ENCODE peak calls at places on chromosomes 1 and 21, in nine cellular contexts. S is AG10803, T is uterus, C is tibial artery, G is brain microvascular endothelial cell, J is left ventricle myocardium inferior, F is upper lobe of left lung, D is astrocyte, Q is skeletal muscle cell. N is an unnamed sample.

GRCh38 chr1:234533975-234534876 is 55.2 kb upstream of the TARBP1 start:
- DNase-seq in S (peak), T (peak), C (peak), G (peak), J (peak), F (peak), D (peak), Q (peak), N (peak)

GRCh38 chr1:86277909-86278308 is 118.2 kb downstream of the ODF2L start:
- DNase-seq in S (no peak), T (no peak), C (no peak), G (no peak), J (no peak), F (no peak), D (no peak), Q (no peak), N (no peak)

GRCh38 chr1:28518745-28519341 is 13.0 kb downstream of the RCC1 start:
- DNase-seq in S (no peak), T (no peak), C (no peak), G (no peak), J (no peak), F (no peak), D (no peak), Q (no peak), N (no peak)

GRCh38 chr21:23699402-23699801 is 1907.9 kb downstream of the MRPL39 start:
- DNase-seq in S (no peak), T (no peak), C (no peak), G (no peak), J (no peak), F (no peak), D (no peak), Q (no peak), N (no peak)

GRCh38 chr21:44511219-44511937 is 28.6 kb downstream of the KRTAP10-1 start:
- DNase-seq in S (no peak), T (no peak), C (no peak), G (no peak), J (no peak), F (no peak), D (no peak), Q (no peak), N (no peak)

GRCh38 chr21:46307625-46308024 is 16.0 kb downstream of the C21orf58 start:
- DNase-seq in S (peak), T (no peak), C (no peak), G (peak), J (no peak), F (no peak), D (peak), Q (no peak), N (peak)

GRCh38 chr21:42833439-42833815 is 45.9 kb downstream of the WDR4 start:
- DNase-seq in S (no peak), T (no peak), C (no peak), G (no peak), J (no peak), F (no peak), D (no peak), Q (no peak), N (no peak)

GRCh38 chr1:25204797-25205441 is 27.4 kb downstream of the SYF2 start:
- DNase-seq in S (peak), T (no peak), C (no peak), G (peak), J (no peak), F (no peak), D (peak), Q (no peak), N (no peak)

GRCh38 chr1:205748398-205749093 is 1.4 kb downstream of the NUCKS1 start:
- DNase-seq in S (peak), T (peak), C (no peak), G (peak), J (no peak), F (no peak), D (peak), Q (peak), N (no peak)

GRCh38 chr1:230867119-230867902 is 1.0 kb downstream of the C1orf198 start:
- DNase-seq in S (no peak), T (no peak), C (no peak), G (no peak), J (no peak), F (no peak), D (no peak), Q (no peak), N (no peak)

GRCh38 chr1:117565745-117566455 is 39.9 kb upstream of the TENT5C start:
- DNase-seq in S (no peak), T (no peak), C (no peak), G (no peak), J (no peak), F (peak), D (no peak), Q (no peak), N (no peak)

GRCh38 chr1:56070601-56071000 is 508.8 kb downstream of the PLPP3 start:
- DNase-seq in S (peak), T (no peak), C (no peak), G (no peak), J (no peak), F (no peak), D (no peak), Q (no peak), N (peak)

GRCh38 chr1:93670141-93670540 is 11.5 kb downstream of the BCAR3 start:
- DNase-seq in S (peak), T (peak), C (no peak), G (peak), J (peak), F (no peak), D (peak), Q (peak), N (no peak)

GRCh38 chr1:19055001-19055400 is 98.5 kb upstream of the IFFO2 start:
- DNase-seq in S (no peak), T (no peak), C (no peak), G (no peak), J (no peak), F (no peak), D (no peak), Q (no peak), N (no peak)

GRCh38 chr1:119347858-119348257 is 20.7 kb upstream of the HAO2 start:
- DNase-seq in S (no peak), T (no peak), C (no peak), G (peak), J (no peak), F (no peak), D (peak), Q (no peak), N (no peak)

GRCh38 chr1:245583575-245584330 is 429.0 kb downstream of the KIF26B start:
- DNase-seq in S (no peak), T (no peak), C (no peak), G (no peak), J (no peak), F (no peak), D (no peak), Q (no peak), N (no peak)

GRCh38 chr1:37890378-37891014 is 31.1 kb upstream of the MTF1 start:
- DNase-seq in S (peak), T (no peak), C (no peak), G (peak), J (no peak), F (no peak), D (peak), Q (no peak), N (no peak)

GRCh38 chr1:188170935-188171334 is 1342.2 kb downstream of the PLA2G4A start:
- DNase-seq in S (no peak), T (no peak), C (no peak), G (no peak), J (no peak), F (no peak), D (no peak), Q (no peak), N (no peak)

GRCh38 chr21:34336756-34337391 is 26.9 kb upstream of the KCNE2 start:
- DNase-seq in S (peak), T (no peak), C (no peak), G (peak), J (no peak), F (no peak), D (no peak), Q (no peak), N (peak)

GRCh38 chr1:6603851-6604558 is 1.3 kb upstream of the KLHL21 start:
- DNase-seq in S (peak), T (peak), C (peak), G (peak), J (peak), F (peak), D (peak), Q (peak), N (peak)

GRCh38 chr1:243420968-243421675 is 165.3 kb downstream of the SDCCAG8 start:
- DNase-seq in S (peak), T (no peak), C (no peak), G (no peak), J (no peak), F (no peak), D (peak), Q (no peak), N (no peak)

GRCh38 chr1:85911742-85912141 is 203.5 kb upstream of the ZNHIT6 start:
- DNase-seq in S (peak), T (no peak), C (no peak), G (peak), J (no peak), F (no peak), D (no peak), Q (no peak), N (no peak)

GRCh38 chr1:165853528-165854075 is 26.2 kb downstream of the UCK2 start:
- DNase-seq in S (peak), T (no peak), C (no peak), G (no peak), J (no peak), F (no peak), D (no peak), Q (no peak), N (no peak)

GRCh38 chr1:228809621-228810313 is 74.5 kb downstream of the RHOU start:
- DNase-seq in S (no peak), T (no peak), C (no peak), G (no peak), J (no peak), F (no peak), D (no peak), Q (no peak), N (no peak)

GRCh38 chr1:155300553-155301329 is 497 bp downstream of the PKLR start:
- DNase-seq in S (no peak), T (no peak), C (no peak), G (no peak), J (no peak), F (no peak), D (no peak), Q (no peak), N (no peak)

GRCh38 chr21:46180778-46181391 is 3.4 kb downstream of the SPATC1L start:
- DNase-seq in S (no peak), T (no peak), C (no peak), G (no peak), J (no peak), F (peak), D (no peak), Q (no peak), N (no peak)

DNA sequence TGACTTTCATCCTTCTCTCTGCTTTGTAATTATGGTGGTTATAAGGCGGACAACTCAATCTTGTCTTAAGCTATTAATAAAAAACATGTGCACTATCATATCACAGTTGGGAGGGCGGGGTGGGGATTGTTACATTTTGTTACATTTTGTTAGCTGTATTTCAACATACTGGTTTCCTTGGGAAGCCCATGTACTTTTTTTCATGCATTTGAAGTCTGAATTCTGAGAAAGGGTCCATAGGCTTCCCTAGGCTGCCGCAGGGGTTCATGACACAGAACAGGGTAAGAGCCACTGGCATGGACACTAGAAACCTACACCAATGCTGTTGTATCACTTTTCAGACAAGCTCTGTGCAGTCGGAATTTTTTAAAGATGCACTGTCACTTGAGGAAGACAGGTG is 178.8 kb downstream of the ETS2 start:
- DNase-seq in S (peak), T (no peak), C (no peak), G (no peak), J (no peak), F (no peak), D (no peak), Q (no peak), N (no peak)
- H3K4me3 ChIP-seq in S (no peak), T (no peak), C (no peak), G (no peak), J (no peak), F (no peak), D (no peak), Q (no peak), N (no peak)

GRCh38 chr1:9542425-9542824 is 3.2 kb downstream of the SLC25A33 start:
- DNase-seq in S (peak), T (peak), C (no peak), G (peak), J (no peak), F (no peak), D (peak), Q (no peak), N (no peak)
- H3K4me3 ChIP-seq in S (no peak), T (no peak), C (no peak), G (no peak), J (peak), F (no peak), D (no peak), Q (no peak), N (no peak)

GRCh38 chr1:151325231-151325630 is 2.0 kb downstream of the PI4KB start:
- DNase-seq in S (no peak), T (no peak), C (no peak), G (no peak), J (no peak), F (no peak), D (peak), Q (no peak), N (no peak)
- H3K4me3 ChIP-seq in S (no peak), T (no peak), C (peak), G (no peak), J (peak), F (no peak), D (peak), Q (no peak), N (no peak)

DNA sequence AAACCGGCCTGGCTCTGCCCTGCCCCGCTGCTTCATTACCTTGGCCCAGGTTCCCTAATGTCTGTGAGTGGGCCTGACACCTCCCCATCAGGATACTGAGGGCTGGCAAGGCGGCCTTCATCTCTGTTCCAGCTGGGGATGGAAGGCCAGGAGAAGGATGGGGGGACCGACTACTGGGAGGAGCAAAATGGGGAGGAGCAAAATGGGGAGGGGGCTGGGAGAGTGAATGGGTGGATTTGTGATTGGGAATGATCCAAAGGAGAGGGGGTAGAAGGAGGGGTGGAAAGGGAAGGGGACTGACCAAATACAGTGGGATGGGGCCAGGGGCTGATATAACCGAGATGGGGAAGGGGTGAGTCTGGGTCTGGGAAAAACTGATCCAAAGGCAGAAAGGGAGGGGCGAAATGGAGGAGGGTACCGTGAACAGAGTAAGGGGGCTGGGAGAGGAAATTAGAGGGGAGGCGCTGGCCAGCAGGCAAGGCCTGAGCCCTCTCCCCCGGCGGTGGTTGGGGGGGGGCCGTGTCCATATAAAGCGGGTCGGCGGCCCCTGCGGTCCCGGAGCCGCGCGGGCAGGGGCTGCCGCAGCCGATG is at the start of gene FOXE3:
- DNase-seq in S (no peak), T (no peak), C (no peak), G (no peak), J (no peak), F (no peak), D (no peak), Q (no peak), N (no peak)
- H3K4me3 ChIP-seq in S (peak), T (no peak), C (peak), G (peak), J (peak), F (peak), D (no peak), Q (peak), N (peak)

DNA sequence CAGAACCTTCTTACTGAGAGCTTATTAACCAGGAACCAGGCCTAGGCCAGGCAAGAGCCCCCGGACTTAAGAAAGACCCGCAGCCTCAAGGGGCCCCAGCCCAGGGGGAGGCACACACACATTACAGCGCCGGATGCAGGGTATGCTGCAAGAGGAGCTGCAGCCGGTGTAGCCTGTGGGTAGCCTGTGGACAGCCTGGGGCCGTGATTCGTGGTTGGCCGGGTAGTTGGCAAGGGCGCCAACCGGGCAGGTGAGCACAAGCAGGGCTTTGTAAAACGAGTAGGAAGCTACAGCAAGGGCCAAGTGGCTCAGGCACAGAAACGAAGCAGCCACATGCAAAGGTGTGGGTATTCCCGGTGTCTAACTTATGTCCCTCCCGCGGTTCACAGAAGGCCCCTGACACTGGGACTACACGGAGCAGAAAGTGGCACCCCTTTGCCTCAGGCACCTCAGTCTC is 40.6 kb downstream of the KIAA1614 start:
- DNase-seq in S (no peak), T (no peak), C (no peak), G (no peak), J (no peak), F (peak), D (no peak), Q (no peak), N (no peak)
- H3K4me3 ChIP-seq in S (peak), T (no peak), C (peak), G (peak), J (peak), F (peak), D (peak), Q (peak), N (peak)

GRCh38 chr1:233328661-233329498 is 1.4 kb downstream of the MAP3K21 start:
- DNase-seq in S (no peak), T (no peak), C (no peak), G (no peak), J (no peak), F (no peak), D (no peak), Q (no peak), N (no peak)

GRCh38 chr1:233327938-233328660 is 575 bp downstream of the MAP3K21 start:
- DNase-seq in S (no peak), T (no peak), C (no peak), G (no peak), J (no peak), F (peak), D (no peak), Q (no peak), N (no peak)

GRCh38 chr1:233323724-233324123 is 3.8 kb upstream of the MAP3K21 start:
- DNase-seq in S (no peak), T (no peak), C (no peak), G (no peak), J (no peak), F (no peak), D (no peak), Q (no peak), N (no peak)

GRCh38 chr1:233326319-233326994 is 1.1 kb upstream of the MAP3K21 start:
- DNase-seq in S (no peak), T (peak), C (no peak), G (no peak), J (no peak), F (no peak), D (no peak), Q (no peak), N (no peak)

GRCh38 chr1:233326995-233327937 is at the start of gene MAP3K21:
- DNase-seq in S (no peak), T (peak), C (peak), G (no peak), J (peak), F (peak), D (peak), Q (no peak), N (no peak)
- H3K4me3 ChIP-seq in S (peak), T (peak), C (peak), G (peak), J (peak), F (peak), D (peak), Q (peak), N (peak)

GRCh38 chr1:46517932-46518498 is 28.4 kb downstream of the DMBX1 start:
- DNase-seq in S (no peak), T (no peak), C (no peak), G (no peak), J (no peak), F (no peak), D (no peak), Q (no peak), N (no peak)

GRCh38 chr1:46522184-46522968 is 29.1 kb downstream of the KNCN start:
- DNase-seq in S (peak), T (no peak), C (peak), G (peak), J (no peak), F (peak), D (peak), Q (peak), N (no peak)

GRCh38 chr1:46519209-46519608 is 29.6 kb downstream of the DMBX1 start:
- DNase-seq in S (no peak), T (no peak), C (no peak), G (no peak), J (no peak), F (no peak), D (no peak), Q (no peak), N (no peak)

GRCh38 chr1:46521417-46521816 is 30.0 kb downstream of the KNCN start:
- DNase-seq in S (no peak), T (no peak), C (no peak), G (no peak), J (no peak), F (no peak), D (no peak), Q (no peak), N (no peak)

GRCh38 chr1:46520063-46520911 is 30.7 kb downstream of the DMBX1 start:
- DNase-seq in S (peak), T (no peak), C (no peak), G (peak), J (no peak), F (no peak), D (peak), Q (no peak), N (peak)
- H3K4me3 ChIP-seq in S (no peak), T (no peak), C (no peak), G (no peak), J (no peak), F (no peak), D (peak), Q (no peak), N (no peak)

DNA sequence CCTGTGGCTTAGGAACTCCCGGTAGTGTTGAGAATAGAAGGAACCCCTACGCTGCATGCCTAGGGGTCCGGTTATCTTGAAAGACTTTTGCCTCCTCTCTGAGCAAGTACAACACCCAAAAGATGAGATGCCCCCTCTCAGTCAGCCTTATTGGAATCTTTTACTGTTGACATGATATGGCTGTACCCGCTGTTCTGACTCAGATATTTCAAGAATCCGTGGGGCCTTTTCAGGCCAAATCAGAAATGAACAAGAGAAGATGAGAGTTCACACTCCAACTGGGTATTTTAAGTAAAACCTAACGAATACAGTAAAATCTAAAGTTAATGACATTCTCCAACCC is 164.2 kb downstream of the PPIAL4G start:
- DNase-seq in S (no peak), T (no peak), C (no peak), G (no peak), J (no peak), F (no peak), D (no peak), Q (no peak), N (no peak)
- H3K4me3 ChIP-seq in S (no peak), T (no peak), C (peak), G (peak), J (peak), F (peak), D (peak), Q (no peak), N (no peak)

DNA sequence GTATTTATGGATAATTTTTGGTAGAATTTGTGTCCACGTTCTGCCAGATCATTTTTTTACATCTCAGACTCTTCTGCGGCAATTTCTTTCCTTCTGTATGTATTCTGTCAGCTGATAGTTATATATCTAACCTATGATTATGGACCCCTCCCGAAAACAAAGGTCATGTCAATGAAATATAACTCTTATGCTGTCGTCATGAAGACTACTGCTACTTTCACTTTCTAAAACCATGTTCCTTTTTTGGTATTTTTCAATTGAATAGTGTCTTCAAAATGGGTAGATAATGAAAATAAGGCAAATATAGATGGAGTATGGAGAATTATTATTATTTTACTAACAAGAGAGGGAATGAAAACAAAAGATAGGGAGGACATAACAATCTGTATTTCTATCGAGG is 3.2 kb downstream of the ANGPTL1 start:
- DNase-seq in S (peak), T (no peak), C (no peak), G (no peak), J (no peak), F (no peak), D (no peak), Q (no peak), N (no peak)
- H3K4me3 ChIP-seq in S (peak), T (peak), C (peak), G (no peak), J (peak), F (peak), D (no peak), Q (peak), N (no peak)

N was measured in BJ.